ENCODE peak calls at places on chromosomes 16 and 17, in six cellular contexts. H is kidney, D is lung, G is spleen, E is GM23338, Z is tibial nerve. A is an unnamed sample.
A peak's percentile ranks its signal among the peaks of the same experiment; 100 is the strongest.

GRCh38 chr17:4900231-4901107 is 1.1 kb downstream of the C17orf107 start:
- DNase-seq in H (peak; percentile 87), D (no peak), G (peak; percentile 91), E (peak; percentile 92), Z (no peak), A (no peak)

GRCh38 chr16:78473031-78473699 is 373.7 kb downstream of the WWOX start:
- DNase-seq in H (no peak), D (no peak), G (no peak), E (no peak), Z (no peak), A (no peak)

GRCh38 chr17:14736631-14737030 is 435.8 kb downstream of the HS3ST3B1 start:
- DNase-seq in H (no peak), D (no peak), G (no peak), E (no peak), Z (no peak), A (no peak)

GRCh38 chr17:77727216-77727615 is 231.3 kb upstream of the TNRC6C start:
- DNase-seq in H (no peak), D (no peak), G (no peak), E (no peak), Z (no peak), A (no peak)

GRCh38 chr17:49223517-49224197 is 6.9 kb downstream of the PHOSPHO1 start:
- DNase-seq in H (peak; percentile 84), D (peak; percentile 57), G (peak; percentile 91), E (peak; percentile 84), Z (peak; percentile 49), A (peak; percentile 69)

GRCh38 chr16:11133344-11133921 is 122.6 kb downstream of the SOCS1 start:
- DNase-seq in H (peak; percentile 94), D (peak; percentile 87), G (no peak), E (no peak), Z (peak; percentile 79), A (no peak)

GRCh38 chr17:35021520-35022380 is 41.4 kb downstream of the LIG3 start:
- DNase-seq in H (no peak), D (no peak), G (no peak), E (no peak), Z (no peak), A (no peak)

GRCh38 chr17:39174907-39175694 is 9.1 kb upstream of the ARL5C start:
- DNase-seq in H (peak; percentile 88), D (peak; percentile 65), G (peak; percentile 92), E (peak; percentile 97), Z (peak; percentile 59), A (peak; percentile 66)

GRCh38 chr17:38358586-38359513 is 7.2 kb downstream of the SOCS7 start:
- DNase-seq in H (no peak), D (no peak), G (no peak), E (no peak), Z (no peak), A (peak; percentile 27)

GRCh38 chr16:65510850-65511249 is 389.0 kb upstream of the CDH11 start:
- DNase-seq in H (no peak), D (no peak), G (no peak), E (no peak), Z (no peak), A (no peak)

GRCh38 chr17:33945641-33946546 is 309.2 kb upstream of the CCL2 start:
- DNase-seq in H (no peak), D (no peak), G (no peak), E (peak; percentile 29), Z (no peak), A (no peak)

GRCh38 chr16:29834079-29834478 is 13.8 kb downstream of the MVP start:
- DNase-seq in H (no peak), D (no peak), G (no peak), E (no peak), Z (no peak), A (no peak)

GRCh38 chr16:75580-76501 is 2.2 kb upstream of the MPG start:
- DNase-seq in H (peak; percentile 91), D (peak; percentile 73), G (no peak), E (peak; percentile 70), Z (peak; percentile 82), A (no peak)

GRCh38 chr17:79800325-79801155 is 3.7 kb upstream of the CBX8 start:
- DNase-seq in H (peak; percentile 79), D (no peak), G (no peak), E (peak; percentile 92), Z (no peak), A (no peak)

GRCh38 chr17:4715071-4715749 is 4.8 kb downstream of the ARRB2 start:
- DNase-seq in H (no peak), D (no peak), G (peak; percentile 88), E (no peak), Z (no peak), A (no peak)

GRCh38 chr17:7549401-7550055 is 670 bp downstream of the TNFSF12 start:
- DNase-seq in H (no peak), D (peak; percentile 39), G (peak; percentile 88), E (no peak), Z (no peak), A (no peak)

GRCh38 chr17:82338858-82339633 is 5.5 kb upstream of the SECTM1 start:
- DNase-seq in H (peak; percentile 84), D (no peak), G (peak; percentile 45), E (peak; percentile 33), Z (no peak), A (no peak)

GRCh38 chr17:29571883-29572681 is 3.6 kb downstream of the TP53I13 start:
- DNase-seq in H (peak; percentile 78), D (no peak), G (peak; percentile 77), E (no peak), Z (peak; percentile 12), A (peak; percentile 28)

GRCh38 chr17:40469805-40470675 is 26.8 kb downstream of the IGFBP4 start:
- DNase-seq in H (no peak), D (no peak), G (no peak), E (no peak), Z (no peak), A (no peak)

GRCh38 chr17:82957961-82958491 is 118.2 kb upstream of the ZNF750 start:
- DNase-seq in H (peak; percentile 71), D (no peak), G (peak; percentile 51), E (no peak), Z (no peak), A (no peak)

GRCh38 chr16:57898961-57899360 is 72.0 kb downstream of the CNGB1 start:
- DNase-seq in H (no peak), D (no peak), G (no peak), E (no peak), Z (no peak), A (no peak)

GRCh38 chr17:81518785-81519283 is 6.2 kb upstream of the ACTG1 start:
- DNase-seq in H (peak; percentile 85), D (peak; percentile 71), G (peak; percentile 93), E (peak; percentile 61), Z (no peak), A (no peak)

GRCh38 chr16:57620316-57621231 is 7.9 kb upstream of the ADGRG1 start:
- DNase-seq in H (peak; percentile 72), D (peak; percentile 63), G (peak; percentile 46), E (peak; percentile 46), Z (peak; percentile 5), A (no peak)

GRCh38 chr16:87740909-87741424 is 24.8 kb downstream of the KLHDC4 start:
- DNase-seq in H (no peak), D (no peak), G (no peak), E (no peak), Z (no peak), A (peak; percentile 83)

GRCh38 chr17:40666366-40666765 is 1.4 kb upstream of the KRT222 start:
- DNase-seq in H (no peak), D (no peak), G (no peak), E (no peak), Z (no peak), A (no peak)

GRCh38 chr16:80947708-80948615 is 58.7 kb downstream of the CMC2 start:
- DNase-seq in H (no peak), D (no peak), G (no peak), E (no peak), Z (no peak), A (peak; percentile 71)

GRCh38 chr16:29316673-29317237 is 89.8 kb downstream of the NPIPB11 start:
- DNase-seq in H (no peak), D (no peak), G (no peak), E (no peak), Z (no peak), A (no peak)

GRCh38 chr16:13835357-13835756 is 84.6 kb upstream of the ERCC4 start:
- DNase-seq in H (no peak), D (no peak), G (no peak), E (no peak), Z (no peak), A (no peak)

GRCh38 chr17:73983623-73984410 is 219.7 kb upstream of the RPL38 start:
- DNase-seq in H (no peak), D (no peak), G (peak; percentile 34), E (no peak), Z (no peak), A (no peak)

GRCh38 chr16:56369202-56369601 is 56.1 kb downstream of the AMFR start:
- DNase-seq in H (no peak), D (no peak), G (no peak), E (no peak), Z (no peak), A (no peak)

GRCh38 chr17:70119961-70120360 is 44.9 kb downstream of the KCNJ16 start:
- DNase-seq in H (no peak), D (no peak), G (no peak), E (no peak), Z (no peak), A (no peak)

GRCh38 chr17:57889892-57890856 is 40.3 kb upstream of the MRPS23 start:
- DNase-seq in H (peak; percentile 93), D (peak; percentile 80), G (no peak), E (no peak), Z (no peak), A (no peak)
- TF ChIP-seq CTCF in H (no peak), D (no peak), G (no peak), E (no peak), Z (no peak), A (no peak)

DNA sequence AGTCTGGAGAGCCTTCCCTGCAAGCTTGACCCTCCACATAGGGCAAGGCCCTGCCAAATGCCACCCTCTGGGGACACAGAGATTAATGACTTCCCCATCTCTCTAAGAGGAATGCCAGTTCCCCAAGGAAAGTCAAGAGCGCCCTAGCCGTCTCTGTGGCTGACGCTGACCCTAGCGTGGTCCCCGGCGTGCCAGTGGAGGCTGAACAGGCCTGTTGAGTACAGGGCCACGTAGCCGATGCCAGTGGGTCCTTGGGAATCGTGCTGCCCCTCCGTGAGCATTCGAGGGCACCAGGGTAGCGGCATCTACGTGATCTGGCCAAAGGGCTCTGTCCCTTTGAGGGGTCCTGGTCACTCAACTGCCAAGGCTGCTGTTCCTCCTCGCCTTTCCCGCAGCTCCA is 17.2 kb downstream of the TMEM204 start:
- DNase-seq in H (no peak), D (no peak), G (no peak), E (no peak), Z (no peak), A (no peak)
- H3K27ac ChIP-seq in H (peak overlapping the region; percentile 43), D (peak overlapping the region; percentile 27), G (no peak overlapping the region), E (no peak overlapping the region), Z (no peak overlapping the region), A (no peak overlapping the region)

GRCh38 chr17:55649935-55650597 is 72.6 kb downstream of the TMEM100 start:
- DNase-seq in H (no peak), D (no peak), G (no peak), E (no peak), Z (no peak), A (no peak)
- H3K4me3 ChIP-seq in H (no peak overlapping the region), D (no peak overlapping the region), G (no peak overlapping the region), E (no peak overlapping the region), Z (no peak overlapping the region), A (no peak overlapping the region)

DNA sequence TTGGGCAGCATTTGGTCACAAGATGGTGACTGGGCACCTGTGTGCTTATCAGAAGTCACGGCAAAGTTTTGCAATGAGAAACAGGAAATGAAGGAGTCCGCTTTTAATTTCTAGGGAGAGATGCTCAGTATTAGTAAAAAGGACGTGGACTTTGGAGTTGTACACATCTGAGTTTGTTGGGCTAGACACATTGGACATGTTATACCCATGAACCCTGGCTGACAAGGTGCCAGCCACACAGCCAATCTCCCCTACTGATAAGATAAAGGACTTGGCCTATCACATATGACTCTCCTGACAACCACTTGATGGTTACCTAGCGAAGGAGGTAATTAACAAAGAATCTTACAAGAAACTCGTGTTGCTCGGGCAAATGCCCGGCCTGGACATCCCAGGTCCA is 47.3 kb upstream of the LYRM9 start:
- DNase-seq in H (no peak), D (no peak), G (no peak), E (no peak), Z (no peak), A (no peak)
- TF ChIP-seq CTCF in H (no peak), D (no peak), G (no peak), E (no peak), Z (no peak), A (no peak)

A was measured in dorsolateral prefrontal cortex.